ENCODE peak calls at places on chromosomes 6 and 20, in nine cellular contexts. W, J, S, L, D, O, M, T and K are unnamed samples.

GRCh38 chr20:57756921-57757320 is 47.1 kb upstream of the PMEPA1 start:
- DNase-seq in W (no peak), J (no peak), S (no peak), L (no peak), D (no peak), O (no peak), M (no peak), T (no peak), K (no peak)

GRCh38 chr6:29675561-29675960 is 5.4 kb downstream of the ZFP57 start:
- DNase-seq in W (no peak), J (no peak), S (no peak), L (no peak), D (no peak), O (no peak), M (no peak), T (no peak), K (no peak)

GRCh38 chr20:8858181-8858794 is 210.6 kb upstream of the PLCB4 start:
- DNase-seq in W (no peak), J (no peak), S (no peak), L (no peak), D (no peak), O (no peak), M (peak), T (peak), K (no peak)

GRCh38 chr6:141552031-141552430 is 580.7 kb upstream of the GJE1 start:
- DNase-seq in W (no peak), J (peak), S (no peak), L (no peak), D (no peak), O (no peak), M (no peak), T (no peak), K (no peak)

GRCh38 chr6:88086792-88087191 is 39.2 kb downstream of the SPACA1 start:
- DNase-seq in W (no peak), J (no peak), S (no peak), L (no peak), D (no peak), O (no peak), M (no peak), T (no peak), K (no peak)

GRCh38 chr6:138817799-138818198 is 21.9 kb downstream of the ECT2L start:
- DNase-seq in W (no peak), J (no peak), S (peak), L (no peak), D (peak), O (no peak), M (no peak), T (no peak), K (no peak)

GRCh38 chr6:31979238-31979898 is 2.5 kb upstream of the C4A start:
- DNase-seq in W (no peak), J (no peak), S (no peak), L (no peak), D (no peak), O (peak), M (no peak), T (no peak), K (no peak)

GRCh38 chr6:30810813-30811329 is 66.5 kb upstream of the IER3 start:
- DNase-seq in W (no peak), J (no peak), S (peak), L (peak), D (peak), O (no peak), M (no peak), T (no peak), K (no peak)

GRCh38 chr6:47245745-47246371 is 63.8 kb downstream of the TNFRSF21 start:
- DNase-seq in W (no peak), J (peak), S (no peak), L (no peak), D (no peak), O (no peak), M (no peak), T (no peak), K (peak)

GRCh38 chr20:9119776-9120175 is 50.9 kb downstream of the PLCB4 start:
- DNase-seq in W (no peak), J (no peak), S (no peak), L (no peak), D (no peak), O (no peak), M (no peak), T (peak), K (no peak)

GRCh38 chr20:11159728-11160127 is 485.9 kb upstream of the JAG1 start:
- DNase-seq in W (no peak), J (no peak), S (no peak), L (peak), D (no peak), O (no peak), M (no peak), T (no peak), K (no peak)

GRCh38 chr20:62136283-62137091 is 6.7 kb downstream of the PSMA7 start:
- DNase-seq in W (no peak), J (peak), S (peak), L (no peak), D (peak), O (no peak), M (peak), T (peak), K (no peak)

DNA sequence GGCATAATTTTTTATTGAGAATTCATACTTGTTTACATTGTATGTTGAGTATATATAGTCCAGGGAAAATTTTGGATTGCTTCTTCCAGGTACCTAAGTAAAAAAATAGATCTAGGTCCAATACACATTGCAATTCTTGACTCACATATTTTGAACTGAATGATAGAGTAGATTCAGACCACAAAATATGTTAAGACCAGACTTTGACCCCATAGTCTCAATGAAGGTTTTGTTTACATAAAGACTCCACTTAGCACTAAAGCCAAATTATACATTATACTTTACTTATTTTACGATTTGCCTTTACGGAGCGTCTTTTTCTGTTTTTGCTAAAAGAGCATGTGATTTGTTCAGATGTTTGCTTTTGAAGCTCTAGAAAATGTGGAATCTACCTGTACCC is 144.1 kb upstream of the PTCHD4 start:
- DNase-seq in W (no peak), J (no peak), S (no peak), L (no peak), D (no peak), O (no peak), M (peak), T (no peak), K (no peak)
- TF ChIP-seq REST in W (no peak), J (no peak), S (no peak), L (no peak), D (no peak), O (no peak), M (no peak), T (no peak), K (no peak)

GRCh38 chr6:66423047-66423446 is 716.0 kb upstream of the EYS start:
- DNase-seq in W (no peak), J (no peak), S (no peak), L (no peak), D (no peak), O (no peak), M (no peak), T (no peak), K (no peak)
- TF ChIP-seq CTCF in W (no peak), J (no peak), S (no peak), L (no peak), D (no peak), O (no peak), M (no peak), T (no peak), K (no peak)

DNA sequence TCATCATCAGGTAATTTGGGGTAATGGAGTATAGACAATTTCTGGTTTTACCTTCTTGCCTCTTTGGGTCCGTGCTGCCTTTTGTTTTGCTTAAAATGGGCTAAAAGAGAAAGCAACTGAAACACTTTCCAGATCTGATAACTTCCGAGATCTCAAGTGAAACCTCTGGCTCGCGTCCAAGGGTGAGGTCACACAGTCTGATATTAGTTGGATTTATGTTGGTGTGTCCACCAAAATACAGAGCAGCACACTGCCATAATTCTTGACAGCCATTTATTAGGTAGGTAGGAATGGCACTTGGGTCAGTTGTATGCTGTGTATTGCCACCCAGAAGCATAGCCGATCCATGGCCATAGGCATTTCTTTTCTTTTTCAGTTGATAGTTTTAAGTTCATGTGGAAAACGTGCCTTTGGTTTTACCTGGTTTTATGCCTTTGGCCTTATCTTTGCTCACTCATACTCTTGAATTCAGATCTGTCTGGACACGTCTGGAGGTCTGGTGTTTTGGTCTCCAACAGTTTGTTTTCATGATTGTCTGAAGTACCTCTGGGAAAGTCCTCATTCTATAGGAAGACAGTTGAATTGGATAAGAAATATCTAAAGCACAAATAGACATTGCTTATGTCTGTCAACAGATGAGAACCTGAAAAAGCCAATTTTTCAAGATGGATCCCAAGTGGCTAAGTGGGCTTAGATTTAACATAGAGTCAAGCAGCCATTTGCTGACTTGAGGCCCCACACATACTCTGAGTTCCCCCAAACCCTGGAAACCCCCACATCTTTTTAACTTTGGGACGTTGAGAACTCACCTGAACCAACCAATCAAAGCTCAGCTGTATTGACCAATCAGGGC is 320.8 kb downstream of the SOX4 start:
- DNase-seq in W (no peak), J (no peak), S (no peak), L (no peak), D (no peak), O (no peak), M (no peak), T (peak), K (no peak)
- TF ChIP-seq REST in W (no peak), J (no peak), S (no peak), L (no peak), D (no peak), O (no peak), M (no peak), T (no peak), K (no peak)

GRCh38 chr6:152272486-152272885 is 364.7 kb downstream of the SYNE1 start:
- DNase-seq in W (no peak), J (no peak), S (no peak), L (no peak), D (no peak), O (no peak), M (no peak), T (no peak), K (no peak)

GRCh38 chr6:152271681-152272464 is 365.3 kb downstream of the SYNE1 start:
- DNase-seq in W (no peak), J (no peak), S (no peak), L (peak), D (no peak), O (no peak), M (no peak), T (no peak), K (no peak)

GRCh38 chr6:152270301-152270925 is 366.7 kb downstream of the SYNE1 start:
- DNase-seq in W (no peak), J (no peak), S (no peak), L (no peak), D (no peak), O (no peak), M (no peak), T (no peak), K (no peak)

GRCh38 chr6:152273002-152273401 is 364.2 kb downstream of the SYNE1 start:
- DNase-seq in W (no peak), J (no peak), S (no peak), L (no peak), D (no peak), O (no peak), M (no peak), T (no peak), K (no peak)

GRCh38 chr6:152273638-152274037 is 363.5 kb downstream of the SYNE1 start:
- DNase-seq in W (no peak), J (no peak), S (no peak), L (no peak), D (peak), O (no peak), M (no peak), T (no peak), K (no peak)
- TF ChIP-seq CTCF in W (no peak), J (no peak), S (no peak), L (no peak), D (peak), O (no peak), M (no peak), T (no peak), K (no peak)